ENCODE peak calls at places on chromosome 14, in seven cellular contexts. One of them, this sample, is unnamed.

GRCh38 chr14:32251530-32251929 is 48.5 kb upstream of the RNU6-8 start:
- DNase-seq in DMS79: no peak
- DNase-seq in kidney glomerular epithelial cell: no peak
- DNase-seq in retina: no peak
- DNase-seq in stimulated activated CD4-positive, alpha-beta T cell treated with anti-CD3 and anti-CD28 coated beads, Interleukin-1b, Interleukin-23, amount 100 ng/mL, for 1 hour: no peak
- DNase-seq in HepG2: no peak
- DNase-seq in activated CD4-positive, alpha-beta T cell treated with anti-CD3 and anti-CD28 coated beads for 24 hours: no peak
- DNase-seq in this sample: no peak

GRCh38 chr14:105087308-105087962 is 22.2 kb upstream of the GPR132 start:
- DNase-seq in stimulated activated CD4-positive, alpha-beta T cell treated with anti-CD3 and anti-CD28 coated beads, Interleukin-1b, Interleukin-23, amount 100 ng/mL, for 1 hour: no peak
- DNase-seq in DMS79: peak; percentile 33
- DNase-seq in HepG2: no peak
- DNase-seq in kidney glomerular epithelial cell: peak; percentile 68
- DNase-seq in retina: peak; percentile 52
- DNase-seq in activated CD4-positive, alpha-beta T cell treated with anti-CD3 and anti-CD28 coated beads for 24 hours: no peak
- DNase-seq in this sample: peak; percentile 50

GRCh38 chr14:81137316-81137715 is 83.4 kb downstream of the GTF2A1 start:
- DNase-seq in HepG2: no peak
- DNase-seq in kidney glomerular epithelial cell: peak; percentile 96
- DNase-seq in stimulated activated CD4-positive, alpha-beta T cell treated with anti-CD3 and anti-CD28 coated beads, Interleukin-1b, Interleukin-23, amount 100 ng/mL, for 1 hour: no peak
- DNase-seq in activated CD4-positive, alpha-beta T cell treated with anti-CD3 and anti-CD28 coated beads for 24 hours: no peak
- DNase-seq in DMS79: no peak
- DNase-seq in retina: no peak
- DNase-seq in this sample: no peak

GRCh38 chr14:33682746-33683145 is 268.1 kb downstream of the EGLN3 start:
- DNase-seq in kidney glomerular epithelial cell: no peak
- DNase-seq in HepG2: no peak
- DNase-seq in activated CD4-positive, alpha-beta T cell treated with anti-CD3 and anti-CD28 coated beads for 24 hours: no peak
- DNase-seq in retina: no peak
- DNase-seq in stimulated activated CD4-positive, alpha-beta T cell treated with anti-CD3 and anti-CD28 coated beads, Interleukin-1b, Interleukin-23, amount 100 ng/mL, for 1 hour: no peak
- DNase-seq in DMS79: no peak
- DNase-seq in this sample: peak; percentile 10

GRCh38 chr14:99401196-99401595 is 79.5 kb downstream of the SETD3 start:
- DNase-seq in retina: no peak
- DNase-seq in kidney glomerular epithelial cell: no peak
- DNase-seq in DMS79: no peak
- DNase-seq in HepG2: no peak
- DNase-seq in activated CD4-positive, alpha-beta T cell treated with anti-CD3 and anti-CD28 coated beads for 24 hours: no peak
- DNase-seq in stimulated activated CD4-positive, alpha-beta T cell treated with anti-CD3 and anti-CD28 coated beads, Interleukin-1b, Interleukin-23, amount 100 ng/mL, for 1 hour: no peak
- DNase-seq in this sample: no peak

GRCh38 chr14:33906968-33907367 is 43.9 kb downstream of the EGLN3 start:
- DNase-seq in DMS79: no peak
- DNase-seq in HepG2: no peak
- DNase-seq in retina: no peak
- DNase-seq in activated CD4-positive, alpha-beta T cell treated with anti-CD3 and anti-CD28 coated beads for 24 hours: no peak
- DNase-seq in stimulated activated CD4-positive, alpha-beta T cell treated with anti-CD3 and anti-CD28 coated beads, Interleukin-1b, Interleukin-23, amount 100 ng/mL, for 1 hour: no peak
- DNase-seq in kidney glomerular epithelial cell: no peak
- DNase-seq in this sample: no peak

GRCh38 chr14:31270196-31270772 is 62.7 kb upstream of the HECTD1 start:
- DNase-seq in DMS79: no peak
- DNase-seq in activated CD4-positive, alpha-beta T cell treated with anti-CD3 and anti-CD28 coated beads for 24 hours: no peak
- DNase-seq in HepG2: peak; percentile 77
- DNase-seq in stimulated activated CD4-positive, alpha-beta T cell treated with anti-CD3 and anti-CD28 coated beads, Interleukin-1b, Interleukin-23, amount 100 ng/mL, for 1 hour: no peak
- DNase-seq in retina: no peak
- DNase-seq in kidney glomerular epithelial cell: no peak
- DNase-seq in this sample: no peak

GRCh38 chr14:78202976-78203375 is 32.8 kb downstream of the NRXN3 start:
- DNase-seq in activated CD4-positive, alpha-beta T cell treated with anti-CD3 and anti-CD28 coated beads for 24 hours: no peak
- DNase-seq in DMS79: peak; percentile 89
- DNase-seq in retina: no peak
- DNase-seq in kidney glomerular epithelial cell: no peak
- DNase-seq in HepG2: no peak
- DNase-seq in stimulated activated CD4-positive, alpha-beta T cell treated with anti-CD3 and anti-CD28 coated beads, Interleukin-1b, Interleukin-23, amount 100 ng/mL, for 1 hour: no peak
- DNase-seq in this sample: no peak

GRCh38 chr14:106843951-106844483 is 1317.6 kb downstream of the TMEM121 start:
- DNase-seq in DMS79: no peak
- DNase-seq in activated CD4-positive, alpha-beta T cell treated with anti-CD3 and anti-CD28 coated beads for 24 hours: no peak
- DNase-seq in stimulated activated CD4-positive, alpha-beta T cell treated with anti-CD3 and anti-CD28 coated beads, Interleukin-1b, Interleukin-23, amount 100 ng/mL, for 1 hour: no peak
- DNase-seq in HepG2: no peak
- DNase-seq in retina: no peak
- DNase-seq in kidney glomerular epithelial cell: peak; percentile 49
- DNase-seq in this sample: no peak

GRCh38 chr14:30385925-30386324 is 173.0 kb upstream of the G2E3 start:
- DNase-seq in activated CD4-positive, alpha-beta T cell treated with anti-CD3 and anti-CD28 coated beads for 24 hours: no peak
- DNase-seq in HepG2: no peak
- DNase-seq in stimulated activated CD4-positive, alpha-beta T cell treated with anti-CD3 and anti-CD28 coated beads, Interleukin-1b, Interleukin-23, amount 100 ng/mL, for 1 hour: no peak
- DNase-seq in kidney glomerular epithelial cell: no peak
- DNase-seq in retina: no peak
- DNase-seq in DMS79: no peak
- DNase-seq in this sample: no peak

GRCh38 chr14:24297190-24297964 is 2.2 kb downstream of the DHRS1 start:
- DNase-seq in retina: no peak
- DNase-seq in stimulated activated CD4-positive, alpha-beta T cell treated with anti-CD3 and anti-CD28 coated beads, Interleukin-1b, Interleukin-23, amount 100 ng/mL, for 1 hour: no peak
- DNase-seq in activated CD4-positive, alpha-beta T cell treated with anti-CD3 and anti-CD28 coated beads for 24 hours: no peak
- DNase-seq in HepG2: peak; percentile 87
- DNase-seq in DMS79: no peak
- DNase-seq in kidney glomerular epithelial cell: peak; percentile 64
- DNase-seq in this sample: no peak

GRCh38 chr14:79325071-79325470 is 886.2 kb downstream of the DIO2 start:
- DNase-seq in DMS79: peak; percentile 93
- DNase-seq in kidney glomerular epithelial cell: no peak
- DNase-seq in activated CD4-positive, alpha-beta T cell treated with anti-CD3 and anti-CD28 coated beads for 24 hours: no peak
- DNase-seq in retina: peak; percentile 13
- DNase-seq in HepG2: no peak
- DNase-seq in stimulated activated CD4-positive, alpha-beta T cell treated with anti-CD3 and anti-CD28 coated beads, Interleukin-1b, Interleukin-23, amount 100 ng/mL, for 1 hour: no peak
- DNase-seq in this sample: no peak

GRCh38 chr14:56325251-56325839 is 207.1 kb downstream of the PELI2 start:
- DNase-seq in DMS79: no peak
- DNase-seq in retina: no peak
- DNase-seq in HepG2: no peak
- DNase-seq in activated CD4-positive, alpha-beta T cell treated with anti-CD3 and anti-CD28 coated beads for 24 hours: no peak
- DNase-seq in kidney glomerular epithelial cell: no peak
- DNase-seq in stimulated activated CD4-positive, alpha-beta T cell treated with anti-CD3 and anti-CD28 coated beads, Interleukin-1b, Interleukin-23, amount 100 ng/mL, for 1 hour: no peak
- DNase-seq in this sample: no peak

GRCh38 chr14:57362356-57362755 is 28.0 kb upstream of the NAA30 start:
- DNase-seq in activated CD4-positive, alpha-beta T cell treated with anti-CD3 and anti-CD28 coated beads for 24 hours: no peak
- DNase-seq in retina: no peak
- DNase-seq in stimulated activated CD4-positive, alpha-beta T cell treated with anti-CD3 and anti-CD28 coated beads, Interleukin-1b, Interleukin-23, amount 100 ng/mL, for 1 hour: no peak
- DNase-seq in DMS79: no peak
- DNase-seq in HepG2: peak; percentile 42
- DNase-seq in kidney glomerular epithelial cell: peak; percentile 33
- DNase-seq in this sample: no peak

GRCh38 chr14:52399886-52400599 is 85.9 kb downstream of the PTGER2 start:
- DNase-seq in retina: no peak
- DNase-seq in HepG2: no peak
- DNase-seq in activated CD4-positive, alpha-beta T cell treated with anti-CD3 and anti-CD28 coated beads for 24 hours: no peak
- DNase-seq in DMS79: no peak
- DNase-seq in kidney glomerular epithelial cell: peak; percentile 87
- DNase-seq in stimulated activated CD4-positive, alpha-beta T cell treated with anti-CD3 and anti-CD28 coated beads, Interleukin-1b, Interleukin-23, amount 100 ng/mL, for 1 hour: no peak
- DNase-seq in this sample: no peak

GRCh38 chr14:85531594-85532391 is 1.8 kb downstream of the FLRT2 start:
- DNase-seq in stimulated activated CD4-positive, alpha-beta T cell treated with anti-CD3 and anti-CD28 coated beads, Interleukin-1b, Interleukin-23, amount 100 ng/mL, for 1 hour: no peak
- DNase-seq in activated CD4-positive, alpha-beta T cell treated with anti-CD3 and anti-CD28 coated beads for 24 hours: no peak
- DNase-seq in retina: peak; percentile 94
- DNase-seq in kidney glomerular epithelial cell: peak; percentile 41
- DNase-seq in HepG2: no peak
- DNase-seq in DMS79: no peak
- DNase-seq in this sample: peak; percentile 67

GRCh38 chr14:64475585-64476273 is 10.4 kb downstream of the AKAP5 start:
- DNase-seq in activated CD4-positive, alpha-beta T cell treated with anti-CD3 and anti-CD28 coated beads for 24 hours: no peak
- DNase-seq in kidney glomerular epithelial cell: peak; percentile 39
- DNase-seq in retina: no peak
- DNase-seq in stimulated activated CD4-positive, alpha-beta T cell treated with anti-CD3 and anti-CD28 coated beads, Interleukin-1b, Interleukin-23, amount 100 ng/mL, for 1 hour: no peak
- DNase-seq in HepG2: peak; percentile 44
- DNase-seq in DMS79: no peak
- DNase-seq in this sample: no peak

GRCh38 chr14:32530800-32531199 is 201.7 kb downstream of the AKAP6 start:
- DNase-seq in retina: no peak
- DNase-seq in kidney glomerular epithelial cell: no peak
- DNase-seq in DMS79: no peak
- DNase-seq in stimulated activated CD4-positive, alpha-beta T cell treated with anti-CD3 and anti-CD28 coated beads, Interleukin-1b, Interleukin-23, amount 100 ng/mL, for 1 hour: no peak
- DNase-seq in HepG2: no peak
- DNase-seq in activated CD4-positive, alpha-beta T cell treated with anti-CD3 and anti-CD28 coated beads for 24 hours: no peak
- DNase-seq in this sample: no peak

GRCh38 chr14:92564361-92565039 is 50.9 kb downstream of the RIN3 start:
- DNase-seq in HepG2: no peak
- DNase-seq in stimulated activated CD4-positive, alpha-beta T cell treated with anti-CD3 and anti-CD28 coated beads, Interleukin-1b, Interleukin-23, amount 100 ng/mL, for 1 hour: no peak
- DNase-seq in retina: no peak
- DNase-seq in DMS79: no peak
- DNase-seq in activated CD4-positive, alpha-beta T cell treated with anti-CD3 and anti-CD28 coated beads for 24 hours: no peak
- DNase-seq in kidney glomerular epithelial cell: no peak
- DNase-seq in this sample: no peak

GRCh38 chr14:79201545-79202247 is 1009.6 kb downstream of the DIO2 start:
- DNase-seq in HepG2: no peak
- DNase-seq in stimulated activated CD4-positive, alpha-beta T cell treated with anti-CD3 and anti-CD28 coated beads, Interleukin-1b, Interleukin-23, amount 100 ng/mL, for 1 hour: no peak
- DNase-seq in DMS79: no peak
- DNase-seq in kidney glomerular epithelial cell: no peak
- DNase-seq in retina: no peak
- DNase-seq in activated CD4-positive, alpha-beta T cell treated with anti-CD3 and anti-CD28 coated beads for 24 hours: no peak
- DNase-seq in this sample: no peak

GRCh38 chr14:49673586-49673985 is 14.4 kb downstream of the POLE2 start:
- DNase-seq in kidney glomerular epithelial cell: no peak
- DNase-seq in retina: no peak
- DNase-seq in HepG2: no peak
- DNase-seq in activated CD4-positive, alpha-beta T cell treated with anti-CD3 and anti-CD28 coated beads for 24 hours: no peak
- DNase-seq in DMS79: no peak
- DNase-seq in stimulated activated CD4-positive, alpha-beta T cell treated with anti-CD3 and anti-CD28 coated beads, Interleukin-1b, Interleukin-23, amount 100 ng/mL, for 1 hour: no peak
- DNase-seq in this sample: no peak

GRCh38 chr14:70073924-70074566 is 114.7 kb downstream of the SLC8A3 start:
- DNase-seq in HepG2: peak; percentile 87
- DNase-seq in kidney glomerular epithelial cell: peak; percentile 54
- DNase-seq in retina: peak; percentile 44
- DNase-seq in stimulated activated CD4-positive, alpha-beta T cell treated with anti-CD3 and anti-CD28 coated beads, Interleukin-1b, Interleukin-23, amount 100 ng/mL, for 1 hour: no peak
- DNase-seq in DMS79: no peak
- DNase-seq in activated CD4-positive, alpha-beta T cell treated with anti-CD3 and anti-CD28 coated beads for 24 hours: peak; percentile 43
- DNase-seq in this sample: peak; percentile 60

GRCh38 chr14:100786820-100787219 is 39.1 kb upstream of the MEG3 start:
- DNase-seq in HepG2: no peak
- DNase-seq in kidney glomerular epithelial cell: no peak
- DNase-seq in stimulated activated CD4-positive, alpha-beta T cell treated with anti-CD3 and anti-CD28 coated beads, Interleukin-1b, Interleukin-23, amount 100 ng/mL, for 1 hour: no peak
- DNase-seq in retina: peak; percentile 1
- DNase-seq in DMS79: no peak
- DNase-seq in activated CD4-positive, alpha-beta T cell treated with anti-CD3 and anti-CD28 coated beads for 24 hours: no peak
- DNase-seq in this sample: no peak

GRCh38 chr14:75277796-75278421 is 719 bp upstream of the FOS start:
- DNase-seq in activated CD4-positive, alpha-beta T cell treated with anti-CD3 and anti-CD28 coated beads for 24 hours: no peak
- DNase-seq in DMS79: no peak
- DNase-seq in HepG2: no peak
- DNase-seq in stimulated activated CD4-positive, alpha-beta T cell treated with anti-CD3 and anti-CD28 coated beads, Interleukin-1b, Interleukin-23, amount 100 ng/mL, for 1 hour: no peak
- DNase-seq in kidney glomerular epithelial cell: no peak
- DNase-seq in retina: peak; percentile 77
- DNase-seq in this sample: no peak

This sample was measured in dorsolateral prefrontal cortex.